ENCODE peak calls at places on chromosomes 11 and 22, in ten cellular contexts. I is GM23248, H is adrenal gland, R is left ventricle myocardium inferior, F is lower leg skin, O is GM23338, N is right atrium auricular region, Y is fibroblast of the aortic adventitia, E is PC-9, U is Caco-2. T is an unnamed sample.

GRCh38 chr11:1469911-1470680 is 16.5 kb downstream of the MOB2 start:
- DNase-seq in N (no peak), U (no peak), E (no peak), H (no peak), R (no peak), F (no peak), I (no peak), Y (no peak), O (no peak), T (no peak)

GRCh38 chr11:2519517-2519878 is 74.7 kb downstream of the KCNQ1 start:
- DNase-seq in O (no peak), F (no peak), H (no peak), I (no peak), N (no peak), Y (no peak), U (peak; percentile 22), R (no peak), E (no peak), T (no peak)

GRCh38 chr11:70883323-70883940 is 368.9 kb downstream of the SHANK2 start:
- DNase-seq in F (no peak), H (no peak), R (no peak), O (no peak), U (no peak), N (no peak), I (no peak), E (no peak), Y (no peak), T (no peak)

GRCh38 chr22:30340911-30341685 is 14.4 kb upstream of the TBC1D10A start:
- DNase-seq in I (no peak), N (no peak), E (no peak), R (peak; percentile 80), Y (no peak), U (no peak), H (peak; percentile 89), F (no peak), O (no peak), T (no peak)

GRCh38 chr11:96105197-96105895 is 181.4 kb upstream of the MTMR2 start:
- DNase-seq in O (no peak), N (no peak), F (no peak), Y (peak; percentile 33), U (no peak), E (no peak), R (no peak), H (no peak), I (peak; percentile 58), T (no peak)

GRCh38 chr22:47166446-47167016 is 404.1 kb downstream of the TBC1D22A start:
- DNase-seq in F (peak; percentile 59), R (no peak), I (no peak), U (peak; percentile 12), O (no peak), H (peak; percentile 31), Y (no peak), E (no peak), N (no peak), T (no peak)

GRCh38 chr11:10669258-10670033 is 24.1 kb downstream of the IRAG1 start:
- DNase-seq in U (peak; percentile 59), H (peak; percentile 90), E (no peak), Y (peak; percentile 73), R (no peak), O (no peak), F (no peak), N (no peak), I (peak; percentile 86), T (no peak)

GRCh38 chr11:119533931-119534694 is 111.1 kb upstream of the THY1 start:
- DNase-seq in H (peak; percentile 93), Y (peak; percentile 70), U (peak; percentile 86), R (peak; percentile 73), E (peak; percentile 74), F (peak; percentile 94), O (peak; percentile 92), N (peak; percentile 76), I (peak; percentile 80), T (peak; percentile 51)

GRCh38 chr11:134047586-134047999 is 21.3 kb upstream of the JAM3 start:
- DNase-seq in F (peak; percentile 95), Y (peak; percentile 95), I (peak; percentile 98), R (peak; percentile 81), U (peak; percentile 32), E (no peak), O (no peak), N (peak; percentile 95), H (peak; percentile 84), T (no peak)

GRCh38 chr11:32952421-32952820 is 59.8 kb downstream of the QSER1 start:
- DNase-seq in I (no peak), E (no peak), N (no peak), U (no peak), Y (no peak), O (no peak), F (no peak), R (no peak), H (no peak), T (no peak)

GRCh38 chr11:62242021-62242420 is at the start of gene SCGB1D2:
- DNase-seq in N (no peak), R (peak; percentile 78), Y (no peak), E (peak; percentile 69), O (peak; percentile 17), I (no peak), H (peak; percentile 83), F (no peak), U (no peak), T (no peak)

GRCh38 chr11:76861490-76861953 is 804 bp downstream of the ACER3 start:
- DNase-seq in Y (no peak), R (no peak), U (no peak), E (peak; percentile 12), N (no peak), H (no peak), O (peak; percentile 6), I (peak; percentile 13), F (no peak), T (no peak)

GRCh38 chr22:20927940-20928572 is 10.8 kb downstream of the CRKL start:
- DNase-seq in Y (no peak), O (no peak), I (no peak), E (no peak), H (no peak), U (peak; percentile 6), F (no peak), N (no peak), R (no peak), T (no peak)
- H3K4me3 ChIP-seq in Y (no peak overlapping the region), O (no peak overlapping the region), I (no peak overlapping the region), E (no peak overlapping the region), H (no peak overlapping the region), U (no peak overlapping the region), F (no peak overlapping the region), N (no peak overlapping the region), R (no peak overlapping the region), T (no peak overlapping the region)

DNA sequence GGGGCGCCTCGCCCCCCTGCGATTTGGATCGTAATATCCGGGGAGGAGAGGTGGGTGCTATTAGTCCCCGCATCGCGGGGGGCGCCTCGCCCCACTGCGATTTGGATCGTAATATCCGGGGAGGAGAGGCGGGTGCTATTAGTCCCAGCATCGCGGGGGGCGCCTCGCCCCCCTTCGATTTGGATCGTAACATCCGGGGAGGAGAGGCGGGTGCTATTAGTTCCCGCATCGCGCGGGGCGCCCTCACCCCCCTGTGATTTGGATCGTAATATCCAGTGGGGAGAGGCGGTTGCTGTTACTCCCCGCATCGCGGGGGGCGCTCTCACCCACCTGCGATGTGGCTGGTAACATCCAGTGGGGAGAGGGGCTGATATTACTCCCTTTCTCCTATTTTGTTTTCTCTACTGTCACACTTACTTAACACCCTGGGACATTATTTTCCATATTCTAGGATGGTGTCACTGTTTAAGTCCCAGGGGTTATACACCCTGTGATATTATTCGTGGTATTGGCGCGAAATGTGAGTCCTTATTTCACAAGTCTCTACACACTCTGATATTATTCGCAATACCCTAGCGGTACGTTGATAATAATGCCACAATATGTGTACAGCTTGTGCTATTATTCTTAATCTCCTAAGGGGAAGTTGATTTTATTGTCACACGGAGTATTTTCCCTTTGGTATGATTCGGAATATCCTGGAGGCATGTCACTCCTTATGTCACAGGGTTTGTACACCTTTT is 57.8 kb upstream of the ALDH3B2 start:
- DNase-seq in Y (no peak), N (no peak), H (no peak), I (peak; percentile 7), R (no peak), E (no peak), F (peak; percentile 76), O (peak; percentile 66), U (no peak), T (peak; percentile 70)
- H3K4me3 ChIP-seq in Y (no peak overlapping the region), N (peak overlapping the region; percentile 25), H (no peak overlapping the region), I (no peak overlapping the region), R (peak overlapping the region; percentile 36), E (no peak overlapping the region), F (no peak overlapping the region), O (peak overlapping the region; percentile 59), U (no peak overlapping the region), T (peak overlapping the region; percentile 34)

GRCh38 chr11:82932564-82932963 is 31.0 kb downstream of the DDIAS start:
- DNase-seq in R (no peak), I (no peak), N (no peak), Y (no peak), E (no peak), H (no peak), F (no peak), O (no peak), U (no peak), T (no peak)

GRCh38 chr11:82929121-82929520 is 27.6 kb downstream of the DDIAS start:
- DNase-seq in N (no peak), R (no peak), E (no peak), F (no peak), Y (no peak), I (no peak), H (no peak), O (no peak), U (no peak), T (no peak)

GRCh38 chr11:82930229-82930628 is 28.7 kb downstream of the DDIAS start:
- DNase-seq in Y (no peak), N (no peak), E (no peak), R (no peak), F (no peak), I (no peak), O (no peak), U (no peak), H (no peak), T (no peak)

GRCh38 chr11:82927264-82927880 is 25.8 kb downstream of the DDIAS start:
- DNase-seq in F (no peak), U (no peak), N (no peak), H (no peak), I (peak; percentile 82), Y (peak; percentile 75), R (no peak), E (peak; percentile 5), O (peak; percentile 80), T (peak; percentile 66)

GRCh38 chr11:82930734-82931133 is 29.2 kb downstream of the DDIAS start:
- DNase-seq in E (no peak), R (no peak), H (no peak), N (no peak), F (no peak), Y (no peak), O (no peak), U (no peak), I (no peak), T (no peak)
- H3K4me3 ChIP-seq in E (no peak overlapping the region), R (no peak overlapping the region), H (no peak overlapping the region), N (no peak overlapping the region), F (no peak overlapping the region), Y (no peak overlapping the region), O (no peak overlapping the region), U (no peak overlapping the region), I (no peak overlapping the region), T (no peak overlapping the region)

GRCh38 chr11:8168485-8169257 is at the start of gene RIC3:
- DNase-seq in H (peak; percentile 81), E (no peak), O (peak; percentile 79), I (no peak), U (no peak), N (no peak), R (peak; percentile 42), Y (no peak), F (peak; percentile 81), T (peak; percentile 1)
- H3K4me3 ChIP-seq in H (peak within 1 kb of the TSS; percentile 66), E (no peak within 1 kb of the TSS), O (peak within 1 kb of the TSS; percentile 85), I (no peak within 1 kb of the TSS), U (no peak within 1 kb of the TSS), N (peak within 1 kb of the TSS; percentile 59), R (peak within 1 kb of the TSS; percentile 74), Y (no peak within 1 kb of the TSS), F (peak within 1 kb of the TSS; percentile 46), T (peak within 1 kb of the TSS; percentile 66)

T was measured in CD8-positive, alpha-beta memory T cell.